ENCODE peak calls at places on chromosomes 2 and 18, in four cellular contexts. J, N, I and U are unnamed samples. For H3K9me2 and H4K20me1, the result is how much of the 10 kb centered on the place peaks cover.

GRCh38 chr18:48199399-48199798 is 209.8 kb downstream of the ZBTB7C start:
- DNase-seq in J (no peak), N (no peak), I (no peak), U (no peak)

GRCh38 chr2:26978061-26978596 is 7.7 kb downstream of the MAPRE3 start:
- DNase-seq in J (no peak), N (no peak), I (peak), U (no peak)

GRCh38 chr18:56872140-56872539 is 221.0 kb downstream of the WDR7 start:
- DNase-seq in J (no peak), N (no peak), I (no peak), U (no peak)

GRCh38 chr2:27638023-27638637 is 9.3 kb downstream of the GPN1 start:
- DNase-seq in J (no peak), N (no peak), I (peak), U (no peak)

GRCh38 chr18:3722662-3723433 is 272.9 kb downstream of the TGIF1 start:
- DNase-seq in J (no peak), N (no peak), I (no peak), U (no peak)

GRCh38 chr2:65300134-65300771 is 72.6 kb downstream of the ACTR2 start:
- DNase-seq in J (no peak), N (no peak), I (peak), U (no peak)

GRCh38 chr2:14790041-14790640 is 157.6 kb downstream of the LRATD1 start:
- DNase-seq in J (no peak), N (no peak), I (no peak), U (no peak)

GRCh38 chr18:70151554-70152130 is 53.8 kb downstream of the RTTN start:
- DNase-seq in J (no peak), N (no peak), I (no peak), U (no peak)

GRCh38 chr18:13982136-13982535 is 66.8 kb upstream of the MC2R start:
- DNase-seq in J (no peak), N (no peak), I (no peak), U (no peak)

GRCh38 chr2:20604957-20605381 is 45.9 kb downstream of the HS1BP3 start:
- DNase-seq in J (no peak), N (no peak), I (peak), U (no peak)

GRCh38 chr18:61653823-61654551 is 238.8 kb downstream of the RNF152 start:
- DNase-seq in J (no peak), N (no peak), I (no peak), U (no peak)

GRCh38 chr18:53191634-53192033 is 851.6 kb downstream of the DCC start:
- DNase-seq in J (no peak), N (no peak), I (no peak), U (no peak)

GRCh38 chr2:145006957-145007672 is 487.2 kb upstream of the ZEB2 start:
- DNase-seq in J (no peak), N (no peak), I (peak), U (no peak)

GRCh38 chr18:13036622-13037320 is 45.6 kb downstream of the CEP192 start:
- DNase-seq in J (no peak), N (no peak), I (peak), U (no peak)

GRCh38 chr2:159738509-159739390 is 26.4 kb downstream of the MARCHF7 start:
- DNase-seq in J (no peak), N (no peak), I (no peak), U (no peak)

GRCh38 chr2:239167766-239168444 is 232.9 kb downstream of the HDAC4 start:
- DNase-seq in J (no peak), N (no peak), I (no peak), U (no peak)

GRCh38 chr18:8498905-8499304 is 110.3 kb upstream of the RAB12 start:
- DNase-seq in J (no peak), N (no peak), I (no peak), U (no peak)

GRCh38 chr2:11907178-11907577 is 160.7 kb downstream of the LPIN1 start:
- DNase-seq in J (no peak), N (peak), I (no peak), U (no peak)

GRCh38 chr2:111663471-111663951 is 220.5 kb downstream of the ANAPC1 start:
- DNase-seq in J (no peak), N (no peak), I (peak), U (no peak)

GRCh38 chr2:64704161-64704560 is 50.4 kb upstream of the SERTAD2 start:
- DNase-seq in J (no peak), N (no peak), I (no peak), U (no peak)

GRCh38 chr18:49094979-49095632 is 144.3 kb upstream of the SMAD7 start:
- DNase-seq in J (peak), N (no peak), I (peak), U (no peak)

GRCh38 chr18:13217466-13217961 is 1.0 kb upstream of the LDLRAD4 start:
- DNase-seq in J (no peak), N (no peak), I (no peak), U (peak)

GRCh38 chr2:218691234-218691633 is 19.3 kb downstream of the STK36 start:
- DNase-seq in J (no peak), N (no peak), I (peak), U (no peak)

GRCh38 chr2:29013046-29013780 is 32.1 kb downstream of the TOGARAM2 start:
- DNase-seq in J (peak), N (no peak), I (peak), U (no peak)

GRCh38 chr2:216553093-216553478 is 54.4 kb downstream of the RPL37A start:
- DNase-seq in J (no peak), N (no peak), I (peak), U (no peak)

GRCh38 chr18:11118051-11118450 is 31.3 kb downstream of the PIEZO2 start:
- DNase-seq in J (no peak), N (no peak), I (no peak), U (no peak)

GRCh38 chr2:227127236-227127635 is 36.8 kb downstream of the COL4A4 start:
- DNase-seq in J (no peak), N (no peak), I (no peak), U (no peak)

GRCh38 chr2:224134003-224134734 is 95.1 kb upstream of the SERPINE2 start:
- DNase-seq in J (no peak), N (no peak), I (no peak), U (no peak)

GRCh38 chr18:72444756-72445155 is 99.4 kb downstream of the CBLN2 start:
- DNase-seq in J (no peak), N (no peak), I (no peak), U (no peak)

GRCh38 chr2:156436477-156437085 is 402 bp downstream of the GPD2 start:
- DNase-seq in J (no peak), N (peak), I (peak), U (peak)

GRCh38 chr18:24679062-24679461 is 218.6 kb downstream of the HRH4 start:
- DNase-seq in J (no peak), N (no peak), I (no peak), U (no peak)

GRCh38 chr18:11761553-11761952 is 72.5 kb downstream of the GNAL start:
- DNase-seq in J (no peak), N (peak), I (peak), U (no peak)

GRCh38 chr18:61967242-61967891 is 74.6 kb upstream of the RNF152 start:
- DNase-seq in J (no peak), N (no peak), I (no peak), U (no peak)

GRCh38 chr18:26804474-26804873 is 61.0 kb downstream of the AQP4 start:
- DNase-seq in J (no peak), N (no peak), I (no peak), U (no peak)

GRCh38 chr2:15447381-15447780 is 113.8 kb downstream of the NBAS start:
- DNase-seq in J (no peak), N (no peak), I (no peak), U (no peak)

GRCh38 chr2:128640166-128640846 is 321.6 kb upstream of the HS6ST1 start:
- DNase-seq in J (no peak), N (no peak), I (no peak), U (no peak)

GRCh38 chr2:128638311-128638710 is 319.6 kb upstream of the HS6ST1 start:
- DNase-seq in J (no peak), N (no peak), I (no peak), U (no peak)

GRCh38 chr2:128641421-128642095 is 322.9 kb upstream of the HS6ST1 start:
- DNase-seq in J (no peak), N (no peak), I (no peak), U (no peak)

GRCh38 chr2:128638741-128639477 is 320.2 kb upstream of the HS6ST1 start:
- DNase-seq in J (peak), N (no peak), I (no peak), U (no peak)

DNA sequence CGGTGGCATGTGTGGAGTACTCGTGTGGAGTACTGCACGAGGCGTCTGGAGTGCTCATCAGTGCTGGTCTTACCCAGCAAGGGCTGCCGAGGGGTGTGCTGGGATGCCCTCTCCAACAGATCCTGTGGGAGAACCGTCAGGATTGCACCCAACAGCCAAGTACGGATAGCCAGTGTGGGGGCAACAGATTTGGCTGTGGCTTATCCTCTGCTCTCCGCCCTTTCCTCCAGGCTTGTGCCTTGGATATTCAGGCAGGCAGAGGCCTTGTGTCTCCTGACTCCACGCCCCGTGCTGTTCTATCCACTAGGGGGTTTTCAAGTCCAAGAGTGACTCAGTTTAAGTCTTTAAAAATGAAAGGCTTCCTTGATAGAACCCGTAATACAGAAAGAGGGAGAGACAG is 321.0 kb upstream of the HS6ST1 start:
- DNase-seq in J (no peak), N (no peak), I (no peak), U (no peak)
- H3K9me2 ChIP-seq in J (under half), N (under half), I (under half), U (under half)

GRCh38 chr2:118738106-118738505 is 109.3 kb downstream of the EN1 start:
- DNase-seq in J (no peak), N (no peak), I (no peak), U (no peak)

GRCh38 chr2:118737690-118738089 is 109.8 kb downstream of the EN1 start:
- DNase-seq in J (no peak), N (no peak), I (peak), U (no peak)

GRCh38 chr2:118738524-118739308 is 108.7 kb downstream of the EN1 start:
- DNase-seq in J (peak), N (no peak), I (peak), U (no peak)
- H2AFZ ChIP-seq in J (peak), N (no peak), I (peak), U (no peak)

GRCh38 chr2:232465061-232465460 is 9.1 kb downstream of the ALPI start:
- DNase-seq in J (no peak), N (no peak), I (no peak), U (no peak)
- H4K20me1 ChIP-seq in J (under half), N (under half), I (under half), U (under half)

GRCh38 chr2:128643221-128644065 is 324.8 kb upstream of the HS6ST1 start:
- DNase-seq in J (no peak), N (no peak), I (no peak), U (no peak)

GRCh38 chr2:128644156-128644555 is 325.5 kb upstream of the HS6ST1 start:
- DNase-seq in J (no peak), N (no peak), I (no peak), U (no peak)

GRCh38 chr2:128642316-128642715 is 323.6 kb upstream of the HS6ST1 start:
- DNase-seq in J (no peak), N (no peak), I (no peak), U (no peak)

GRCh38 chr2:128642801-128643200 is 324.1 kb upstream of the HS6ST1 start:
- DNase-seq in J (no peak), N (no peak), I (no peak), U (no peak)

DNA sequence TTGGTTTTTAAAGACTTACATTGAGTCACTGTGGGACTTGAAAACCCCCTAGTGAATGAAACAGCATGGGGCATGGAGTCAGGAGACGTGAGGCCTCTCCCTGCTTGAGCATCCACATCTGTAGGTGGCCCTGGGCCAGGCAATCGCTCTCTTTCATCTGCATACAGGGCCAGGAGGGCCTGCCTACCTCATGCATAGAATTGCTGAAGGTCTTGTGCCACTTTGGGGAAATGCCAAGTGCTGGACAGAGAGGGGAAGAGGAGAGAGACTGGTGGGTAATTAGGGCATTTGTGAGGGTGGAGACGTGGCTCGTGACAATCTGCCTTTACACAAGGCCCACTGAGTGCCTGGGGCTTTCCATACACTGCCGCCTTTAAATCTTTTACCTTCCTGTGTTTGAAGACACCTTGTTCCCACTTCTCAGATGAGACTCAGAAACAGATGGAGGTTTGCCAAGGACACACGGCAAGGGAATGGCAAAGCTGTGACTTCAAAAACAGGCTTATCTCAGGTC is 322.2 kb upstream of the HS6ST1 start:
- DNase-seq in J (no peak), N (no peak), I (no peak), U (no peak)
- H3K9me2 ChIP-seq in J (under half), N (under half), I (under half), U (under half)